ENCODE peak calls at places on chromosomes 12 and 14, in four cellular contexts. B, T, D and X are unnamed samples.
A peak's percentile ranks its signal among the peaks of the same experiment; 100 is the strongest.

GRCh38 chr12:131795688-131796410 is 32.3 kb upstream of the MMP17 start:
- DNase-seq in B (no peak), D (no peak), T (no peak), X (no peak)

GRCh38 chr12:57008113-57008687 is 1.9 kb upstream of the ZBTB39 start:
- DNase-seq in B (peak; percentile 27), T (peak; percentile 52), D (peak; percentile 72), X (peak; percentile 54)

GRCh38 chr14:83006071-83006670 is 1472.5 kb upstream of the SEL1L start:
- DNase-seq in B (no peak), D (no peak), T (no peak), X (no peak)

GRCh38 chr14:100857196-100857922 is 31.4 kb downstream of the MEG3 start:
- DNase-seq in T (no peak), B (no peak), D (peak; percentile 15), X (no peak)

GRCh38 chr12:109624467-109624866 is 50.9 kb downstream of the MVK start:
- DNase-seq in D (no peak), T (no peak), B (no peak), X (no peak)

GRCh38 chr12:118981285-118982201 is at the start of gene SRRM4:
- DNase-seq in D (peak; percentile 90), B (no peak), T (no peak), X (no peak)

GRCh38 chr14:51653096-51653814 is 1.5 kb downstream of the FRMD6 start:
- DNase-seq in T (no peak), B (no peak), D (no peak), X (peak; percentile 54)

GRCh38 chr12:21413369-21414277 is 23.8 kb upstream of the PYROXD1 start:
- DNase-seq in D (no peak), T (no peak), B (no peak), X (no peak)

GRCh38 chr14:91284791-91285548 is 40.5 kb upstream of the GPR68 start:
- DNase-seq in B (no peak), D (peak; percentile 80), T (no peak), X (no peak)

GRCh38 chr12:3113671-3114070 is 36.5 kb downstream of the TSPAN9 start:
- DNase-seq in T (no peak), B (no peak), D (no peak), X (no peak)

GRCh38 chr14:70882771-70883492 is 24.3 kb upstream of the PCNX1 start:
- DNase-seq in T (no peak), D (no peak), B (peak; percentile 54), X (no peak)

GRCh38 chr12:105204916-105205315 is 31.1 kb downstream of the APPL2 start:
- DNase-seq in T (no peak), D (no peak), B (no peak), X (no peak)

GRCh38 chr12:113333111-113333750 is 1.7 kb downstream of the SLC8B1 start:
- DNase-seq in T (no peak), B (no peak), D (no peak), X (no peak)

GRCh38 chr12:74602881-74603523 is 65.4 kb downstream of the ATXN7L3B start:
- DNase-seq in D (no peak), B (no peak), T (no peak), X (no peak)

GRCh38 chr12:47736877-47737676 is 11.8 kb upstream of the ENDOU start:
- DNase-seq in T (no peak), B (no peak), D (peak; percentile 84), X (no peak)

GRCh38 chr14:61575751-61576150 is 119.6 kb upstream of the HIF1A start:
- DNase-seq in D (no peak), B (no peak), T (no peak), X (no peak)

GRCh38 chr12:98594050-98594853 is 766 bp downstream of the SLC25A3 start:
- DNase-seq in D (peak; percentile 36), B (no peak), T (no peak), X (no peak)

GRCh38 chr12:53727310-53728041 is at the start of gene CALCOCO1:
- DNase-seq in D (peak; percentile 96), T (peak; percentile 96), B (peak; percentile 95), X (peak; percentile 97)
- TF ChIP-seq POLR2AphosphoS5 in D (peak; percentile 66), T (peak; percentile 72), B (peak; percentile 64), X (peak; percentile 67)

DNA sequence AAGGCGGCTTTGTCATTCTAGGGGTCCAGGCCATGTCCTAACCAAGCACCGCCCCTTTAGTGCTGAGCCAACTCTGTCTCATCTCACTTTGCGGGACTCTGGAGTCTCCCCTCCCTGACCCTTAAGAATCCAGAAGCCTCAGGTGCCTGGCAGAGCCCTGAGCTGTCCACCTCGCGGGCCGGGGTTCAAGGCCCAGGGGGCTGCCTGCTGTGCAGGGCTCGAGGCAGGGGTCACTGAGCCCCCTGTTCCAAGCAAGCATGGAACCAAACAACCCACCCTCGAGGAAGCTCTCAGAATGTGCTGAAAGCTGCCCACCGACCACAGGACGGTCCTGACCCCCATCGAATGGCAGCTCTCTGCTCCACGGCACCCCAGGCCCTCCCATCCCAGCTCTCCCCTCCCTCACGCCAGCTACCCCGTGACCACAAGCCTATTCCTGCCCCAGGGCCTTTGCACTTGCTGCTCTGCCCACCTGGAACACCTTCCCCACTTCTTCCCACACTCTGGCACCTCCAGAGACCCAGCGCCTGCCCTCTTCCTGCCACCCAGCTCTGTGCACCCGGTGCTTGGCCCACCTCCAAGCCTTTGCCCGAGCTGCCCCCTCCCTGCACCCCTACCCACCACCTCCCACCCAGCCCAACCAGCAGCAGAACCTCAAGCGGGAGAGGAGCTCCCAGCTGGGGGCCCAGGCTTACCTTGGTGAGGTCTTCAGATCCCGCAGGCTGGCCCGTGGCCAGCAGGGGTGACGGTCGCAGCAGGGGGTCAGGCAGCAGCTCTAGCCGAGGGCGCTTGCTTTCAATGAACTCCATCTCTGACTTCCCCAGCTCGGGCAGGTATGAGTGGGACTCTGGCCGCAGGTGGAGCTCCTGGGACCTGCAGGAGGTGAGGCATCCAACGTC is 84.3 kb downstream of the NCOR2 start:
- DNase-seq in B (no peak), D (no peak), T (no peak), X (no peak)
- H3K4me1 ChIP-seq in B (peaks cover 56% of the 10 kb centered on the region), D (no peaks in the 10 kb centered on the region), T (no peaks in the 10 kb centered on the region), X (peaks cover 30% of the 10 kb centered on the region)

GRCh38 chr14:31207746-31208545 is at the start of gene HECTD1:
- DNase-seq in B (peak; percentile 67), D (peak; percentile 97), T (peak; percentile 67), X (peak; percentile 46)
- TF ChIP-seq REST in B (peak; percentile 5), D (no peak), T (no peak), X (no peak)

GRCh38 chr14:88607829-88608228 is 45.0 kb downstream of the ZC3H14 start:
- DNase-seq in B (no peak), T (no peak), D (no peak), X (no peak)
- TF ChIP-seq POLR2AphosphoS5 in B (no peak), T (no peak), D (no peak), X (no peak)

DNA sequence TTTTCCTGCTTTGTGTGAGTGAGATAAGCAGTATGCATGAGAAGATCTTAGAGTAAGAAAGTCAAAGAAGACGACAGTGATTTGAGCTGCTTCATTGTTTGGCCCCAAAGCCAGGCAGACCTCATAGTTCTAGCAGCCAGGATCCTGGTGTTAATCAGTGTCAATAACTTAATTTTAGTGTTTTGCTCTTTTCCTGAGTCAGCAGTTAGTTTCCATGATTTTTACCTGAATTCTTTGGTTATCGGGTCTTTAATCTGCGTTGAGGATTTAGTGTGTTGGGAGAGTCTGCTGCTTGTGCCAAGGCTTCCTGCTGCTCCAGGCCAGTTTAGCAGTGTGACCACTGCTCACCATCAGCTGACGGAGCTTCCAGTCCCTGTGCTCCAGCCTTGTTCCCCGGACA is 241.6 kb upstream of the SOX5 start:
- DNase-seq in B (no peak), T (no peak), D (no peak), X (no peak)
- H3K4me1 ChIP-seq in B (no peaks in the 10 kb centered on the region), T (no peaks in the 10 kb centered on the region), D (no peaks in the 10 kb centered on the region), X (no peaks in the 10 kb centered on the region)

GRCh38 chr12:84911331-84912190 is 1.0 kb downstream of the SLC6A15 start:
- DNase-seq in T (no peak), B (no peak), D (peak; percentile 77), X (peak; percentile 7)
- TF ChIP-seq REST in T (no peak), B (no peak), D (peak; percentile 20), X (no peak)

GRCh38 chr14:59482120-59482434 is 2.1 kb downstream of the L3HYPDH start:
- DNase-seq in B (no peak), T (no peak), D (no peak), X (peak; percentile 25)

GRCh38 chr14:59483819-59484610 is at the start of the genes JKAMP and L3HYPDH:
- DNase-seq in D (peak; percentile 98), T (peak; percentile 90), B (peak; percentile 78), X (peak; percentile 73)

GRCh38 chr14:59483360-59483759 is 848 bp downstream of the L3HYPDH start:
- DNase-seq in B (no peak), D (no peak), T (peak; percentile 2), X (peak; percentile 1)

GRCh38 chr14:59481407-59482119 is 2.6 kb downstream of the L3HYPDH start:
- DNase-seq in B (no peak), T (no peak), D (no peak), X (no peak)

DNA sequence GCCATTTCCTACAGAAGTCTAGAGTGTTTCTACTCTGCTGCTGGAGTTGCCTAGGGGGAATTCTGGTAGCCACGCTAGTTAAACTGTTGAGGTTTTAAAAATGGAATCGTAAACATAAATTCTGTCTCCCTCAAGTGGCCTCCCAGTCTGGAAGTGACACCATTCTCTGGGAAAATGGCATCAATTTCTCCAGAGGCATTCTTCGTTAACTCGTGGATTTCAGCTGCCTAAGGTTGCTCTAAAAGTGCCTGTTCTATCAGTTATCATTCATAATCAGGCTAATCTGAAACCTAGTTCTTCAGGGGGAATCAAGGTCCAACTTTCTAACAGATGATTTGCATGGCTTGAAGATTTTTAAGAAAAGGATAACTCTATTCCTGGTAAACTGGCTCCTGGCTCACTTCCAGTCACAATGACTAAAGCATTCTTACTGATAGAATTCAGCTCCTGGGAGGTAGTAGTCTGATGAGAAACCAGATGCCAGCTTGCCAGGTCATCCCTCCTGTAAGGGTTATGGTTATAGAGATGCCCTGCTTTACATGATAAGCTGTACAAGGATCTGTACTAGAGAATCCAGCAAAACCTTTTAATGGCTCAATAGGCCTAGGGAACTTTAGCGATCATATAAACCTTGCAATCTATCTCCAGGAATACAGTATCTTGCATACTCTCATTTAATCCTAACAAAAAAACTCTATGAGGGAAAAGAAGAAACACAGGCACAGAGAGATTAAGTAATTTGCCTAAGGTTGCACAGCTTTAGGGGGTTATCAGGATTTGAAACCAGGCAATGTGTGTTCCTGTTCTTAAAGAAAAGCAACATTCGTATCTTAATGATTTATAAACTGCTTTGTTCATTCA is 1.5 kb downstream of the L3HYPDH start:
- DNase-seq in D (no peak), T (peak; percentile 60), B (no peak), X (peak; percentile 56)
- TF ChIP-seq POLR2AphosphoS5 in D (peak; percentile 71), T (peak; percentile 35), B (no peak), X (no peak)

GRCh38 chr12:116639765-116640164 is 80.6 kb downstream of the MAP1LC3B2 start:
- DNase-seq in B (no peak), T (no peak), D (no peak), X (no peak)
- H3K4me1 ChIP-seq in B (no peaks in the 10 kb centered on the region), T (peaks cover 10% of the 10 kb centered on the region), D (no peaks in the 10 kb centered on the region), X (no peaks in the 10 kb centered on the region)